ENCODE peak calls at places on chromosome 3, in six cellular contexts. Y, I, S, K, O and R are unnamed samples.

GRCh38 chr3:122576174-122576940 is 1.1 kb upstream of the PARP15 start:
- DNase-seq in S (no peak), K (no peak), I (no peak), Y (no peak), O (peak), R (no peak)

GRCh38 chr3:195587406-195587805 is 3.7 kb upstream of the APOD start:
- DNase-seq in Y (no peak), O (no peak), I (no peak), K (no peak), S (no peak), R (no peak)

GRCh38 chr3:53716998-53717397 is 129.2 kb downstream of the CHDH start:
- DNase-seq in O (no peak), Y (no peak), I (no peak), K (no peak), S (no peak), R (peak)

GRCh38 chr3:136988651-136989050 is 30.9 kb downstream of the IL20RB start:
- DNase-seq in I (no peak), S (no peak), K (no peak), O (no peak), Y (no peak), R (no peak)

GRCh38 chr3:24060055-24060454 is 115.0 kb downstream of the NR1D2 start:
- DNase-seq in I (no peak), S (no peak), O (no peak), K (no peak), Y (peak), R (no peak)

GRCh38 chr3:170584585-170585007 is 1.3 kb downstream of the SLC7A14 start:
- DNase-seq in K (no peak), O (no peak), I (peak), S (peak), Y (peak), R (peak)

GRCh38 chr3:64344721-64345207 is 119.5 kb upstream of the PRICKLE2 start:
- DNase-seq in I (no peak), O (no peak), K (no peak), Y (no peak), S (peak), R (no peak)

GRCh38 chr3:43017593-43018195 is 38.6 kb downstream of the GASK1A start:
- DNase-seq in K (no peak), Y (no peak), O (no peak), S (no peak), I (no peak), R (no peak)

GRCh38 chr3:134066539-134067310 is 37.0 kb upstream of the SLCO2A1 start:
- DNase-seq in S (no peak), Y (no peak), O (no peak), K (no peak), I (peak), R (peak)

GRCh38 chr3:77648214-77648613 is 608.3 kb downstream of the ROBO2 start:
- DNase-seq in K (no peak), S (no peak), I (no peak), Y (no peak), O (no peak), R (no peak)

GRCh38 chr3:11651900-11652299 is 8.2 kb upstream of the VGLL4 start:
- DNase-seq in Y (no peak), K (peak), I (no peak), S (no peak), O (no peak), R (no peak)

DNA sequence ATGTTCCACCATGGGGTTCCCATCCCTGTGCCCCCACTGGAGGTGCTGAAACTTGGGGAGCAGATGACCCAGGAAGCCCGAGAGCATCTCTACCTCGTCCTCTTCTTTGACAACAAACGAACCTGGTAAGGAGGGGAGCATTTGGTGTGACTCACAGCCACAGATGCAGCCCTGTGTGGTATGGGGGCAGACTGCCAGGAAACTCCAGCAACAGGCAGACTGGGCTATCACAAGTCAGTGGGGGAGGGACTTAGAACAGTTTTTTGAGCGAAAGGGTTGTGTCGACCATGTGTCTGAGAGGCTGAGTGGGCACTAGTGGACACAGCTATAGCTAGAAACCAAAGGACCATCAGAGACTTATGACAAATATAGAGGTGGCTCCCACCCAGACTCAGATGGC is 3.4 kb upstream of the OGG1 start:
- DNase-seq in Y (no peak), I (no peak), O (no peak), K (no peak), S (no peak), R (no peak)
- TF ChIP-seq POLR2A in Y (no peak), I (no peak), O (no peak), K (no peak), S (no peak), R (no peak)

GRCh38 chr3:55701997-55702396 is 214.9 kb upstream of the WNT5A start:
- DNase-seq in Y (no peak), I (no peak), K (no peak), O (no peak), S (no peak), R (no peak)
- TF ChIP-seq POLR2A in Y (no peak), I (no peak), K (no peak), O (no peak), S (no peak), R (no peak)

GRCh38 chr3:4977889-4978258 is 1.4 kb upstream of the BHLHE40 start:
- DNase-seq in K (no peak), I (no peak), Y (no peak), S (no peak), O (no peak), R (no peak)

GRCh38 chr3:4978259-4978965 is 825 bp upstream of the BHLHE40 start:
- DNase-seq in K (peak), I (peak), O (peak), Y (peak), S (peak), R (peak)

GRCh38 chr3:4976109-4976508 is 3.1 kb upstream of the BHLHE40 start:
- DNase-seq in Y (no peak), S (no peak), K (peak), I (peak), O (no peak), R (peak)

GRCh38 chr3:4978966-4979400 is 254 bp upstream of the BHLHE40 start:
- DNase-seq in Y (peak), I (peak), O (peak), S (peak), K (peak), R (peak)

DNA sequence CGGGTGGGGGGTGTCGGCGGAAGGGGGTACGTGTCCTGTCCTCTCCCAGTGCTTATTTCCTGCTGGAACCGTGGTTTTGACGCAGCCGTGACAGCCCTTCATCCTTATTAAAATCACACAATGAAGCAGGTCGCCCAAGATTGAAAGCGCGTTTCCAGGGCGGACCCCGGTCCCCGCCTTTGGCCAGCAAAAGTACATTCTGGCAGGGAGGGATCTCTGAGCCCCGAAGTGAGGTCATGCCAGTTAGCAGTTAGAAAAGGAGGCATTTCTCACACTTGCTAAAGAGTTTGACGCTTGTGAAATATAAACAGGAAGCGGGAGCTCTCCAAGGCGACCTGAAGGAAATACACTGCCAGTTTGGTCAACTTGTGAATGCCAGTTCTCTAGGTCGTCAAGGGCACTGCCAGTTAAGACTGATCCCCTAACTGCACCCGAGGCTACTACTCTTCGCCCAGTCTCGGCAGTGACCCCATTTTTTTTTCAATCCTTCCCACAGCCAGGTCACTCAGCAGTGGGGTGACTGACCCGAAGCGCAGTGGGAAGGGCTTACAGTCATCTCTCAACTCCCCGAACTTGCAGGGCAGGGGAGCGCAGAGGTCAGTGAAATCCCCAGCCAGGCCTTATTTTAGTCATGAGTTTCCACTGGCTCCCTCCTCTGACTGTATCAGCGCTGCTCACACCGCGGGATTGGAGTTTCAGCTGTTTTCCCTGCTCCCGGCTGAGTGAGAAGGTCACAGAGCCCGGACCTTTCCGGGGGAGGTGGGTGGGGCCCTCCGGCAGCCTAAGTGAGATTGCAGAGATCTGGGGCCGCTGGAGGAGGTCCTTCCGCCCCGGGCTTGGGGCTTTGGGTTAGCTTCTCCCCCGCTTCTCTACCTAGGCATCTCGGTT is 2.0 kb upstream of the BHLHE40 start:
- DNase-seq in O (no peak), Y (peak), K (no peak), I (peak), S (peak), R (peak)
- TF ChIP-seq POLR2A in O (peak), Y (no peak), K (peak), I (peak), S (no peak), R (no peak)

GRCh38 chr3:72727726-72728125 is 120.5 kb downstream of the SHQ1 start:
- DNase-seq in I (no peak), K (no peak), O (no peak), S (no peak), Y (no peak), R (no peak)

GRCh38 chr3:72727207-72727606 is 121.0 kb downstream of the SHQ1 start:
- DNase-seq in S (no peak), K (no peak), O (no peak), I (no peak), Y (no peak), R (no peak)

GRCh38 chr3:72728329-72728889 is 119.8 kb downstream of the SHQ1 start:
- DNase-seq in I (no peak), S (no peak), O (no peak), K (no peak), Y (no peak), R (no peak)

GRCh38 chr3:72725229-72725628 is 123.0 kb downstream of the SHQ1 start:
- DNase-seq in O (no peak), K (no peak), Y (no peak), S (no peak), I (no peak), R (no peak)

GRCh38 chr3:72728958-72729467 is 119.2 kb downstream of the SHQ1 start:
- DNase-seq in K (no peak), S (no peak), O (no peak), I (no peak), Y (no peak), R (no peak)
- TF ChIP-seq POLR2A in K (no peak), S (no peak), O (no peak), I (no peak), Y (no peak), R (no peak)

GRCh38 chr3:159762981-159763465 is 225.6 kb upstream of the IL12A start:
- DNase-seq in I (peak), Y (peak), K (no peak), O (peak), S (peak), R (peak)
- TF ChIP-seq POLR2A in I (no peak), Y (no peak), K (no peak), O (no peak), S (peak), R (no peak)